ENCODE peak calls at places on chromosomes 1 and 21, in four cellular contexts. Z is natural killer cell, M is tibial artery, Q is ovary. D is an unnamed sample.

GRCh38 chr1:67760030-67760821 is 73.0 kb downstream of the GNG12 start:
- DNase-seq in Z (no peak), Q (peak), M (peak), D (peak)

GRCh38 chr1:23422955-23423354 is 1.6 kb downstream of the TCEA3 start:
- DNase-seq in Z (no peak), Q (no peak), M (no peak), D (no peak)

GRCh38 chr1:94803517-94804441 is 16.4 kb upstream of the SLC44A3 start:
- DNase-seq in Z (no peak), M (no peak), Q (no peak), D (no peak)

GRCh38 chr1:230165526-230165925 is 98.5 kb downstream of the GALNT2 start:
- DNase-seq in M (no peak), Z (no peak), Q (peak), D (no peak)

GRCh38 chr1:54931275-54931805 is 44.3 kb upstream of the DHCR24 start:
- DNase-seq in Z (no peak), Q (no peak), M (no peak), D (no peak)

GRCh38 chr1:43774359-43774758 is 67.0 kb downstream of the ST3GAL3 start:
- DNase-seq in Z (no peak), M (no peak), Q (peak), D (no peak)

GRCh38 chr1:215501496-215501895 is 65.6 kb upstream of the KCTD3 start:
- DNase-seq in Z (no peak), M (no peak), Q (no peak), D (no peak)

GRCh38 chr1:203671047-203671446 is 44.4 kb downstream of the ATP2B4 start:
- DNase-seq in Z (no peak), M (no peak), Q (no peak), D (no peak)

GRCh38 chr1:15616704-15617172 is 520 bp upstream of the DDI2 start:
- DNase-seq in M (no peak), Z (no peak), Q (peak), D (peak)

GRCh38 chr21:31624961-31625491 is 34.5 kb upstream of the SOD1 start:
- DNase-seq in Z (no peak), M (no peak), Q (no peak), D (no peak)

GRCh38 chr1:98210563-98210962 is 289.7 kb upstream of the DPYD start:
- DNase-seq in M (no peak), Q (no peak), Z (no peak), D (no peak)

GRCh38 chr21:43866659-43867331 is 1.8 kb downstream of the AGPAT3 start:
- DNase-seq in M (no peak), Z (no peak), Q (no peak), D (no peak)

GRCh38 chr1:116218922-116219321 is 107.7 kb downstream of the MAB21L3 start:
- DNase-seq in M (no peak), Q (no peak), Z (no peak), D (no peak)
- TF ChIP-seq CTCF in M (no peak), Q (no peak), Z (no peak), D (no peak)

GRCh38 chr1:72371259-72372035 is 89.1 kb upstream of the NEGR1 start:
- DNase-seq in Q (no peak), M (no peak), Z (no peak), D (no peak)
- TF ChIP-seq CTCF in Q (no peak), M (no peak), Z (no peak), D (no peak)

DNA sequence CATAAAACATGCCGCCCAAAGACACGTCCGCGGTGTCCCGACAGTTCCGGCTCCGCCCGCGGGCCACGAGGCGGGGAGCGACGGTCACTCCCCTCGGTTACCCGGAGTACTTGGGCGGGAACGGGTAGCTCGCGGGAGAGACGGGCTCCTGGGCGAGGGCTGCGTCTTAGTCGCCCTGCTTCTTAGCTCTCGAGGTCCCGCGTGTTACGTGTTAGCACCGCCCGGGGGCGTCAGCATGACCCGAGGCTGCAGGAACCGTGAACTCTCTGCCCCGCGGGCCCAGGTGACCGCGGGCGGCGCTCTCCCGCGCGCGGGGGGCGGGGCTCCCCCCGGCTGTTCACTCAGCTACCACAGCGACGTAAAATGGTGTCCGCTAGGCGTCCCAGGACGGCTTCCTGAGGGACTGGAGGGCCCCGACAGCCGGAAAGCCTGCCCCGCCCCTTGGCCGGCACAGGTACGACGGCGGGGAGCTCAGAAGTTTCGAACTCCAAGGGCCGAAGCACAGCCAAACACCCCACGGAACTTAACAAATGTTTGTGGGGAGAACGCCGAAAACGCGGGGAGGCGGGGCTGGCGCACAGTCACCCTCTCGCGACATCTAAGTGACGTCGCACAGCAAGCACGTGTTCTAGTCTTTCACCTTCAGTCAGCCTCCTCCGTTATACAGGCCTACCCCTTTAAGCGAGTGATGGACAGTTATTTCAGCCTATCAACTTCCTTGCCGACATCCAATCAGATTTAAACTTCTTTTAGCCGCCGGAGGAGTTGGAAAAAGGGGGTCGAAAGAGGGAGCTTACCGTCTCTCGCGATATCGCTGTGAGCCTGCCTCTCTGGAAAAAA is 757 bp upstream of the RBM15 start:
- DNase-seq in Z (peak), M (peak), Q (peak), D (peak)
- TF ChIP-seq CTCF in Z (peak), M (peak), Q (peak), D (peak)

GRCh38 chr1:200181861-200182260 is 154.4 kb downstream of the NR5A2 start:
- DNase-seq in Z (no peak), Q (no peak), M (no peak), D (no peak)

GRCh38 chr1:200179781-200180160 is 152.3 kb downstream of the NR5A2 start:
- DNase-seq in M (no peak), Q (no peak), Z (no peak), D (no peak)

GRCh38 chr1:200182701-200183100 is 155.2 kb downstream of the NR5A2 start:
- DNase-seq in Z (no peak), M (no peak), Q (no peak), D (no peak)

GRCh38 chr1:200179126-200179780 is 151.7 kb downstream of the NR5A2 start:
- DNase-seq in M (no peak), Z (no peak), Q (no peak), D (no peak)

DNA sequence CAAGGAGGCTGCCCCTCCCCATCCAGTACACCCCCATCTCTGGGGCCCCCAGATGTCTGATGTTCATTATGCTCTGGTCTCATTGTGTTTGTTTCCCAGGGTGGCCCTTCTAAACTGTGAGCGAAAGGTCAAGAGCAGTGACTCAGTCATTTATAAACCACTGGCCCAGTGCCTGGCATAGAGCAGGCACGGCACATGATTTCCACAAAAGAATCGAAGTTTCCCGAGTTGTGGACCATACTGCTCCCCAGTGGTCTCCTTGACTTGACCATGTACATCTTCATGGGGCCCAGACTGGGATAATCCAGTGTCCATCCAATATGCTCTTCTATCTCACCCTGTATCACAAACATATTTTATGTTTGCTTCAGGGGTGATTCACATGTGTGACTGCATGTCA is 153.3 kb downstream of the NR5A2 start:
- DNase-seq in Z (no peak), Q (no peak), M (no peak), D (no peak)
- TF ChIP-seq CTCF in Z (no peak), Q (no peak), M (no peak), D (no peak)

GRCh38 chr21:36706482-36706852 is 7.6 kb downstream of the SIM2 start:
- DNase-seq in Z (no peak), Q (no peak), M (no peak), D (no peak)

GRCh38 chr21:36704958-36705678 is 6.2 kb downstream of the SIM2 start:
- DNase-seq in M (no peak), Q (no peak), Z (no peak), D (no peak)

GRCh38 chr21:36704281-36704957 is 5.5 kb downstream of the SIM2 start:
- DNase-seq in Q (no peak), M (no peak), Z (no peak), D (no peak)

GRCh38 chr21:36706951-36707762 is 8.2 kb downstream of the SIM2 start:
- DNase-seq in Q (no peak), Z (no peak), M (no peak), D (no peak)

DNA sequence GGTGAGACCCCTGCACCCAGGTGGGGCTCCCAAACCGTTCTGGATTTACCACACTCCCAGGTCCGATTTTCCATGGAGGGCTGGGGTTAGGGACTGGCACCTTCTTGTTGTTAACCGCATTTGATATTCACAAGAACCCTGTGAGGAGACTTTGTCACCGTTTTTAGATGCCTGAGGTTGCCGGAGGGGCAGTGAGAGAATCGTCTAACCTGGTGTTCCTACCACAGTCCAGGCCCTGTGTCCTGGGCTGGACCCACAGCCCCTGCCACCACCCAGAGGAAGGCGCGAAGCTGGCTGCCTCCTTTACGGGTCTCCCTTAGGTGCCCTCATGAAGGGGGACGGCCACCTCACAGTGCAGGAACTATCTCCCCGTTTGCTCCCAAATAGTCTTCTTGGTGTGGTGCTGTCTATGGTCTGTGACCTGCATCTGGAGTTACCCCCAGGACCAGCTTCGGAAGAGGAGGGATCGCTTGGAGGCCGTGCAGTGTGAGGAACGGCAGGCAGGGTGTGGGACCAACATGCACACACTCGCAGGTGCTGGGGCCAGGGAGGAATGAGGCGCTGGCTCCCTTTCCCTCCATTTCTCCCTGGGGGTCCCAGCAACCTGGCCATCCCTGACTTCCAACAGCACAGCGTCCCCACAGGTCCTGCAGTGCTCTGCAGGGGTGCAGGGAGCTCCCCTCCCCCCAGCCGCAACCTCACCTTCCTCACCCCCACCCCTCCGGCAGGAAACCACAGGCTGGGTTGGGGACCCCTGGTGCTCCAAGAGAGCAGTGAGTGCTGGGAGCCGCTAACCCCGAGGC is 7.0 kb downstream of the SIM2 start:
- DNase-seq in Q (no peak), Z (no peak), M (no peak), D (no peak)
- TF ChIP-seq CTCF in Q (no peak), Z (no peak), M (no peak), D (peak)

GRCh38 chr1:192545781-192546521 is 29.6 kb upstream of the RGS1 start:
- DNase-seq in Z (no peak), M (no peak), Q (no peak), D (no peak)
- TF ChIP-seq CTCF in Z (no peak), M (peak), Q (no peak), D (peak)

DNA sequence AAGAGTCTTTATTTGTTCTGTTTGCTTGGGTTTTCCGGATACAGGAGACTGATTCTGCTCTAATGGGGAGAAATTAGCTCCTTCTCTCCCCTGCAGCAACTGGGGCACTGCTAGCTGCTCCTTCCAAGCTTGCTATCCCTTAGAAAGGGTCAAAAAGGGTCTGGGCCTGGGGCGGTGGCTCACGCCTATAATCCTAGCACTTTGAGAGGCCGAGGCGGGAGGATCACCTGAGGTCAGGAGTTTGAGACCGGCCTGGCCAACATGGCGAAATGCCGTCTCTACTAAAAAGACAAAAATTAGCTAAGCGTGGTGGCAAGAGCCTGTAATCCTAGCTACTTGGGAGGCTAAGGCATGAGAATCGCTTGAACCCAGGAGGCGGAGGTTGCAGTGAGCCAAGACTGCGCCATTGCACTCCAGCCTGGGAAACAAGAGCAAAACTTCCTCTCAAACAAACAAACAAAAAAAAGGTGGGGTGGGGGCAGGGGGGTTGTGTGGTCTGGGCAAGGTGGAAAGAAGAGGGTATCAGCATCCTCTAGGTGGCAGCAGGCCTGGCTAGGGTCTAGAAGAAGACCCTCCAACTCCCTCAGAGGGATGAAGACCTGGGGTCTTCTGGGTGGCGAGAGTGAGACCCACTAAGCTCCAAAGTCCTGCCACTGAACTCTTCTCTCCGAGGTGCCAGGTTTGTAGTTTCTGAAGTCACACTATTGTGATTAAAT is 15.4 kb upstream of the TBX15 start:
- DNase-seq in Z (no peak), Q (no peak), M (no peak), D (no peak)
- TF ChIP-seq CTCF in Z (no peak), Q (no peak), M (no peak), D (no peak)

DNA sequence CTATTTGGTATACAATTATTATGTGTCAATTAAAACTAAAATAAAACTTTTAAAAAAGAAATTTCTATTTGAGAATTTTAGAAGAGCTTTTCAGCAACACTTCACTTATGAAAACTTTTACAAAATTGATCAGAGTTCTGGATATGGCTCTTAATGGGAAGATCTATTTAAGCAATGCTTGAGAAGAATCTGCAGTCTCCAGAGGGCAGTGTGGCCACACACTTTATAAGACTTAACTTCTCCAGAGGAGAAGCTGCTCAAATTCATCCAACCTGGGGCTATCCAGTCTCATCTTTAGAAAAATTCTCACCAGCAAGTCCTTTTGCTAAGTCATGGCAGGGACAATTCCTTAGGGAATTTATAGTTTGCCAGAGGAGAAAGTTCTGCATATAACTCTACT is 25.2 kb upstream of the AGO1 start:
- DNase-seq in Z (no peak), M (no peak), Q (no peak), D (no peak)
- TF ChIP-seq CTCF in Z (no peak), M (no peak), Q (no peak), D (no peak)